ENCODE peak calls at places on chromosomes 12 and 14, in seven cellular contexts. M is IMR-90, U is mammary epithelial cell, K is nephron progenitor cell, P is A549, E is omental fat pad, X is adrenal gland. V is an unnamed sample.
A peak's percentile ranks its signal among the peaks of the same experiment; 100 is the strongest.

GRCh38 chr12:114774181-114774580 is 90.2 kb upstream of the TBX3 start:
- DNase-seq in M (peak; percentile 85), U (no peak), K (no peak), P (peak; percentile 16), E (no peak), X (peak; percentile 95), V (no peak)

GRCh38 chr14:44404021-44404420 is 103.1 kb downstream of the FSCB start:
- DNase-seq in M (no peak), U (peak; percentile 20), K (no peak), P (no peak), E (no peak), X (peak; percentile 15), V (no peak)

GRCh38 chr12:63066782-63067181 is 84.2 kb downstream of the AVPR1A start:
- DNase-seq in M (no peak), U (no peak), K (peak; percentile 9), P (no peak), E (no peak), X (no peak), V (no peak)

GRCh38 chr14:32417956-32418552 is 89.0 kb downstream of the AKAP6 start:
- DNase-seq in M (peak; percentile 59), U (peak; percentile 67), K (no peak), P (no peak), E (no peak), X (peak; percentile 81), V (no peak)

GRCh38 chr12:117689857-117690256 is 278.9 kb downstream of the KSR2 start:
- DNase-seq in M (no peak), U (no peak), K (no peak), P (no peak), E (no peak), X (no peak), V (no peak)

GRCh38 chr14:97311411-97311810 is 514.2 kb downstream of the VRK1 start:
- DNase-seq in M (no peak), U (no peak), K (no peak), P (no peak), E (no peak), X (no peak), V (no peak)

GRCh38 chr12:63420206-63420644 is 248.1 kb downstream of the DPY19L2 start:
- DNase-seq in M (peak; percentile 59), U (peak; percentile 23), K (peak; percentile 61), P (peak; percentile 49), E (no peak), X (peak; percentile 48), V (no peak)

GRCh38 chr14:99755629-99756603 is 37.3 kb upstream of the EML1 start:
- DNase-seq in M (peak; percentile 95), U (peak; percentile 56), K (no peak), P (peak; percentile 73), E (peak; percentile 80), X (peak; percentile 97), V (peak; percentile 94)

GRCh38 chr14:23483216-23483854 is 13.8 kb downstream of the NGDN start:
- DNase-seq in M (peak; percentile 13), U (no peak), K (peak; percentile 63), P (peak; percentile 60), E (no peak), X (no peak), V (no peak)

GRCh38 chr14:23482814-23483128 is 13.3 kb downstream of the NGDN start:
- DNase-seq in M (no peak), U (no peak), K (no peak), P (no peak), E (no peak), X (no peak), V (no peak)

GRCh38 chr14:23485311-23485710 is 15.8 kb downstream of the NGDN start:
- DNase-seq in M (no peak), U (no peak), K (no peak), P (no peak), E (no peak), X (no peak), V (no peak)

GRCh38 chr14:23481362-23481970 is 12.0 kb downstream of the NGDN start:
- DNase-seq in M (peak; percentile 23), U (peak; percentile 14), K (peak; percentile 52), P (no peak), E (no peak), X (no peak), V (no peak)

DNA sequence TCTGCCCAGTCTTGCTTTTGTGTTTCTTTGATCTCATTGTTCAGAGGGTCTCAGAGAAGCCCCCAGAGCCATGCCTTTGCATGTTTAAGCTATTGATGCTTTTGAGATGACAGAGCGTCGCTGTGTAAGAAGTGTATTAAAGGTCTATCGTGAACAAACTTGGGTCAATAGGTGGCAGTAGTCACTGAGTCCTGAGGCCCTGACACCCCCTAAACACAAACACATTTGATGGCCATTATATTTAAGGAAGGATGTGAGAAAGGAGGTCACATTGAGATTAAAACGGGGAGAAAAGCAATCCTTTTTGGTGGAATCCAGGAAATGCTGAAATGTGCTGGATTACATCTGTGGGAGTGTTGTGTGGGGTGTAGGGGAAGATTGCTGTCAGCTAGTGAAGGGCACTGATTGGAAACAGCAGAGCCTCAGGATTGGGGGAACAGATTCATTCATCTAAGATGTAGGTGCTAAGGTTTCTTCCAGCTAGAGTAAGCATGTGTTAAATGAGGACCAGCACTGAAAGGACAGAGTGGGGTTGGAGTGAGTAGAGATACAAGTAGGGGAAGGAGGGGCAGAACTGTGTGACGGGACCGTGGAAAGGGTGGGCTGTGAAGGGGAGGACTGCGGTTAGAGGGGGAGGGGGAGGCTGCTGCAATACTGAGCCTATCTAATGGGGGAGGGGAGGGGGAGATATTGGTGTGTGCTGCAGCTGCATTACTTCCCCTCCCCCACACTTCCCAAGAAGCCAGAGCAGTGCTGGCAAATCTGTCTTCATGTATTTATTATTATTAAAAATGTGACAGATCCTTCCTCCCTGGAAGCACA is 12.7 kb downstream of the NGDN start:
- DNase-seq in M (no peak), U (no peak), K (no peak), P (no peak), E (no peak), X (no peak), V (no peak)
- TF ChIP-seq CTCF in M (no peak), U (no peak), K (no peak), P (no peak), E (no peak), X (no peak), V (no peak)

GRCh38 chr12:14928946-14929345 is 9.4 kb downstream of the ERP27 start:
- DNase-seq in M (no peak), U (peak; percentile 67), K (no peak), P (no peak), E (no peak), X (no peak), V (no peak)

GRCh38 chr12:14931791-14932560 is 6.4 kb downstream of the ERP27 start:
- DNase-seq in M (no peak), U (no peak), K (no peak), P (no peak), E (no peak), X (no peak), V (no peak)

GRCh38 chr12:14931359-14931758 is 7.0 kb downstream of the ERP27 start:
- DNase-seq in M (no peak), U (no peak), K (no peak), P (no peak), E (no peak), X (no peak), V (no peak)

GRCh38 chr12:14927267-14927666 is 11.1 kb downstream of the ERP27 start:
- DNase-seq in M (no peak), U (no peak), K (no peak), P (no peak), E (no peak), X (no peak), V (no peak)

DNA sequence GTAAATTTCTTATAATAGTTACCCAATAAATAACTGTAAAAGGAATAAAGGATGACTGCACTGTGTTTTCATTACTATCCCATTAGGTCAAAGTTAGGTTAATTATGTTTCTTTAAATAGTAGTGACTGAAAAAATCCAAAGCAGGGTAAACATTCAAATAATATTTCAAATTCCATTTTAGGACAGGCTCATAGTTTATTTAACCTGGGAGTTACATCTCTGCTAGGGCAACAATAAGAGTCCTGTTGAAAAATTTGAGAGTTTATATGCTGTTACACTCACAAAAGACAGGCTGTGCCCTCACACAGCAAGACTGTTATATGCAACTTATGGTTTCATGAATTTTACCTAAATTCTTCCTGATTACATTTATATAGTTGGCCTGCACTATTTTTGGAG is 8.0 kb downstream of the ERP27 start:
- DNase-seq in M (peak; percentile 27), U (no peak), K (no peak), P (no peak), E (no peak), X (no peak), V (no peak)
- TF ChIP-seq CTCF in M (peak; percentile 35), U (no peak), K (no peak), P (no peak), E (no peak), X (no peak), V (peak; percentile 68)

DNA sequence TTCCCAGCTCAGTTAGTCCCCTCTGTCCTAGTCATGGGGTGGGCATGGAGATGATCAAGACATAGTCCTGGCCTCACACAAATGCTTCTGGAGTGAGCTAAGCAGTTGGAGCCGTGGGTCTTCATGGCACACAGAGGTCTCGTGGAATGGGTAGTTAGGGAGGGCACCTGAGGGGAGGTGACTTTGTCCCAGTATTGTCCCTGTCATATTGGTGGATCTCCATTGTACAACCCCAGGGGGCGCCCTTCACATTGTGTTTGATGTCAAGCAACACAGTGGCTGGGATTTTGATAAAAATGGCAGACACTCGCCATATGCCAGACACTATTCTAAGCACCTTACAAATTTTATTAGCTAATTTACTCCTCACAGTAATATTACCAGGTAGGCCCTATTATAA is 175.4 kb upstream of the LHX5 start:
- DNase-seq in M (no peak), U (no peak), K (peak; percentile 36), P (no peak), E (no peak), X (no peak), V (no peak)
- TF ChIP-seq CTCF in M (no peak), U (peak; percentile 13), K (peak; percentile 31), P (peak; percentile 26), E (no peak), X (no peak), V (no peak)

GRCh38 chr14:65258391-65258790 is 154.1 kb upstream of the FUT8 start:
- DNase-seq in M (peak; percentile 79), U (peak; percentile 80), K (no peak), P (peak; percentile 25), E (no peak), X (no peak), V (no peak)

GRCh38 chr14:65255029-65255545 is 152.8 kb upstream of the MAX start:
- DNase-seq in M (peak; percentile 82), U (peak; percentile 97), K (no peak), P (peak; percentile 78), E (no peak), X (no peak), V (no peak)

GRCh38 chr14:65256714-65257113 is 154.4 kb upstream of the MAX start:
- DNase-seq in M (no peak), U (no peak), K (no peak), P (no peak), E (no peak), X (no peak), V (no peak)

GRCh38 chr14:65257405-65257804 is 155.1 kb upstream of the MAX start:
- DNase-seq in M (no peak), U (no peak), K (no peak), P (no peak), E (no peak), X (no peak), V (no peak)

DNA sequence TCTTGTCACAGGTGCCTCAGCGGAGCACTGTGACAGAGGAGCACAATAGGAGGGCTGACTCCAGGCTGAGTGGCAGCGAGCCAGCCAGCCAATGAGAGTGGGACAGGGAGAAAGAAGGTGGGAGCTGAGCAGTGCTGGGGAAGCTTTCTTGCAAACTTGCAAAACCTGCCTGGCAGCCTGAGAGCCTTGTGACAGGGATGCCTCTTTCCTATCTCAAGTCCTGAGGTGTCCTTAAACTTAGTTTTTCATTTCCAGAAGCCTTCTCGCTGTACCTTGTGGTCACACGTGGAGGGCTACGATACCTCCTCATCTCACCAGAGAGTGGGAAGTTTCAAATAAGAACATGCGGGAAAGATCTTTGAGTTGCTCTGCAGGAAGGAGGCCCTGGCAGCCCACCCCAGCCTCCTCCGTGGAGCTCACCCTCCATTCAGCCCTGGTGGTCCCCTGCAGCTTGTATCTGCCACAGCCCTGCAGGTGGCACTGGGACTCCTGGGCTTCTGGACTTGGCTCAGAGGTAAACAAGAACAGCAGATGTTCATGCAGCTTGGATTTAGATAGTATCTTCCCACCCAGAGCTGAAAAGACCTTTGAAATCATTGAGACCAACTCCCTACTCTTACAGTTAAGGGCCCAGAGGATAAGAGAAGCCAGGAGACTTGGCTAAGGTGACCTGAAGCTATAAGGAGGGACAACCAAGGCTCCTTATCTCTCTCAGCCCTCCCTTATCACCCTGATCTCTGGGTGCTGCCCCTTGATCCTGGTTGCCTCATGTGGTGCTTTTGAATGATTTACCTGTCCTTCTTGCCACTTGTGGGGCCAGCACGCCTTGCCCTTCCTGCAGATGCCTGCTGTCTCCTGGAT is 153.5 kb upstream of the MAX start:
- DNase-seq in M (no peak), U (peak; percentile 84), K (peak; percentile 13), P (no peak), E (no peak), X (no peak), V (no peak)
- TF ChIP-seq CTCF in M (no peak), U (peak; percentile 2), K (no peak), P (no peak), E (no peak), X (no peak), V (no peak)

V was measured in osteocyte.